ENCODE peak calls at places on chromosomes 2 and 18, in six cellular contexts. M is MM.1S, L is astrocyte, C is cardiac muscle cell, T is H9, F is AG10803. Y is an unnamed sample.

GRCh38 chr2:210630904-210631560 is 74.6 kb downstream of the CPS1 start:
- DNase-seq in C (no peak), T (no peak), L (no peak), F (no peak), M (no peak), Y (no peak)

GRCh38 chr2:98634406-98635092 is 26.2 kb downstream of the UNC50 start:
- DNase-seq in M (no peak), F (no peak), L (no peak), C (no peak), T (peak), Y (no peak)

GRCh38 chr2:239098288-239098970 is 250.5 kb downstream of the TWIST2 start:
- DNase-seq in T (no peak), L (no peak), M (no peak), C (no peak), F (peak), Y (no peak)

GRCh38 chr2:235909371-235909770 is 258.8 kb downstream of the GBX2 start:
- DNase-seq in T (no peak), L (no peak), C (no peak), F (no peak), M (no peak), Y (no peak)

GRCh38 chr2:204114294-204114693 is 177.7 kb downstream of the ICOS start:
- DNase-seq in F (no peak), M (no peak), C (peak), L (no peak), T (no peak), Y (no peak)

GRCh38 chr2:216535454-216535995 is 36.9 kb downstream of the RPL37A start:
- DNase-seq in C (peak), T (no peak), M (no peak), F (peak), L (peak), Y (no peak)

GRCh38 chr2:166361351-166362153 is 14.2 kb downstream of the SCN9A start:
- DNase-seq in F (peak), C (peak), M (peak), T (no peak), L (peak), Y (no peak)

GRCh38 chr2:81194581-81194980 is 890.0 kb upstream of the LRRTM1 start:
- DNase-seq in F (no peak), L (no peak), M (no peak), T (no peak), C (no peak), Y (no peak)

GRCh38 chr2:85737961-85738360 is 15.8 kb upstream of the ATOH8 start:
- DNase-seq in M (no peak), T (no peak), L (no peak), F (no peak), C (no peak), Y (no peak)

GRCh38 chr2:207239754-207240494 is 74.2 kb upstream of the KLF7 start:
- DNase-seq in F (peak), M (no peak), T (no peak), C (peak), L (peak), Y (no peak)

GRCh38 chr2:227370087-227370486 is 9.0 kb downstream of the TM4SF20 start:
- DNase-seq in F (no peak), M (no peak), C (peak), T (no peak), L (no peak), Y (no peak)

GRCh38 chr2:236934166-236934565 is 151.5 kb upstream of the COPS8 start:
- DNase-seq in L (no peak), T (no peak), C (no peak), M (no peak), F (no peak), Y (no peak)

GRCh38 chr18:47872426-47872825 is 58.0 kb downstream of the SMAD2 start:
- DNase-seq in M (no peak), L (no peak), C (no peak), T (no peak), F (no peak), Y (no peak)

GRCh38 chr2:238846503-238847431 is 1.1 kb upstream of the TWIST2 start:
- DNase-seq in C (peak), L (peak), T (peak), F (peak), M (no peak), Y (no peak)

GRCh38 chr18:76441668-76442412 is 53.2 kb downstream of the ZNF516 start:
- DNase-seq in C (no peak), T (no peak), F (no peak), L (no peak), M (no peak), Y (no peak)

GRCh38 chr2:63662028-63662804 is 73.5 kb downstream of the MDH1 start:
- DNase-seq in M (no peak), T (no peak), C (peak), F (no peak), L (peak), Y (no peak)

GRCh38 chr18:7492385-7492784 is 74.7 kb upstream of the PTPRM start:
- DNase-seq in C (no peak), L (no peak), F (no peak), T (no peak), M (no peak), Y (no peak)

GRCh38 chr2:134189009-134189717 is 64.7 kb upstream of the MGAT5 start:
- DNase-seq in T (no peak), M (no peak), L (peak), F (peak), C (peak), Y (no peak)

GRCh38 chr2:155080394-155080793 is 381.9 kb downstream of the KCNJ3 start:
- DNase-seq in L (no peak), M (no peak), C (no peak), T (no peak), F (no peak), Y (no peak)

GRCh38 chr2:6723865-6724571 is 141.7 kb downstream of the CMPK2 start:
- DNase-seq in M (no peak), T (no peak), F (no peak), C (no peak), L (no peak), Y (no peak)

GRCh38 chr2:196499686-196500085 is 139.8 kb upstream of the CCDC150 start:
- DNase-seq in M (no peak), T (no peak), F (no peak), C (no peak), L (no peak), Y (no peak)

GRCh38 chr2:133158024-133158423 is 410.2 kb downstream of the NCKAP5 start:
- DNase-seq in L (no peak), M (no peak), T (no peak), C (no peak), F (no peak), Y (no peak)

GRCh38 chr2:203873921-203874631 is 6.5 kb downstream of the CTLA4 start:
- DNase-seq in M (peak), L (no peak), F (no peak), C (no peak), T (no peak), Y (no peak)

GRCh38 chr2:170530284-170530745 is 184.8 kb upstream of the SP5 start:
- DNase-seq in T (peak), C (peak), M (no peak), L (peak), F (no peak), Y (no peak)

GRCh38 chr18:650428-650858 is 7.0 kb upstream of the TYMS start:
- DNase-seq in F (no peak), C (no peak), L (no peak), M (peak), T (no peak), Y (no peak)

GRCh38 chr2:97870396-97870843 is 125.3 kb downstream of the TMEM131 start:
- DNase-seq in T (no peak), L (peak), F (peak), M (peak), C (peak), Y (peak)

GRCh38 chr2:12506846-12507245 is 209.9 kb upstream of the TRIB2 start:
- DNase-seq in T (no peak), L (no peak), F (peak), M (no peak), C (no peak), Y (no peak)

GRCh38 chr2:38959464-38959863 is 69.8 kb downstream of the ARHGEF33 start:
- DNase-seq in C (no peak), T (no peak), M (no peak), L (no peak), F (no peak), Y (no peak)

GRCh38 chr2:75406138-75406537 is 154.6 kb downstream of the EVA1A start:
- DNase-seq in M (no peak), F (no peak), C (no peak), L (no peak), T (no peak), Y (no peak)

DNA sequence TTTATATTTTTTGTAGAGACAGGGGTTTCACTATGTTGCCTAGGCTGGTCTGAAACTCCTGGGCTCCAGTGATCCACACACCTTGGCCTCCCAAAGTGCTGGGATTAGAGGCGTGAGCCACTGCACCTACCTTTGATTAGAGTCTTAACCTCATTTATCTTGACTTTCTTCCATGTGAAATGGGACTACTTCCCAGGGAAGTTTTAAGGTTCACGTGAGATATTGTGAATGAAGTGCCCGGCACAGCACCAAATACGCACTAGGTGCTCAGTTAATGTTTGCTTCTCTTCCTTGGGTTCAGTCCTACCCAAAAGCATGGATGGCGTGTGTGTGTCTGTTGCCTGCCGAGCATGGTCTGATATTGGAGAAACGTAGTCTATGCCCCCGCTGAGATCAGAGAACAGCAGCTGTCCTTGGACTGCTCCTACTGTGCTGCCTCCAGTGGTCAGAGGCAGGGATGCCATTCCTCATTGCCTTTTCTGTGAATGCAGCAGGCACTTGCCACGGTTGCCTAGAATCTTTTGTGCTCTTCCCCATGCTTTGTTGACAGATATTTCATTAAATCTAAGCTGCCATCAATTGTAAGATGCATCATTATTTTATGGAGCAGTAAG is 12.3 kb upstream of the TFCP2L1 start:
- DNase-seq in F (peak), L (peak), C (peak), T (peak), M (no peak), Y (no peak)
- TF ChIP-seq CTCF in F (peak), L (peak), C (peak), T (peak), M (peak), Y (peak)

GRCh38 chr18:62808116-62808515 is 92.8 kb downstream of the PHLPP1 start:
- DNase-seq in F (no peak), L (no peak), C (no peak), M (no peak), T (no peak), Y (no peak)

GRCh38 chr18:62799977-62800376 is 84.6 kb downstream of the PHLPP1 start:
- DNase-seq in T (no peak), C (no peak), F (no peak), M (no peak), L (no peak), Y (no peak)

GRCh38 chr18:62807406-62807805 is 92.1 kb downstream of the PHLPP1 start:
- DNase-seq in F (no peak), C (no peak), T (no peak), M (no peak), L (no peak), Y (no peak)

GRCh38 chr18:62797329-62797728 is 82.0 kb downstream of the PHLPP1 start:
- DNase-seq in F (no peak), C (no peak), L (no peak), M (no peak), T (no peak), Y (no peak)

GRCh38 chr18:62802523-62802922 is 87.2 kb downstream of the PHLPP1 start:
- DNase-seq in C (peak), M (no peak), F (no peak), T (no peak), L (no peak), Y (no peak)
- TF ChIP-seq CTCF in C (peak), M (peak), F (no peak), T (peak), L (no peak), Y (peak)

DNA sequence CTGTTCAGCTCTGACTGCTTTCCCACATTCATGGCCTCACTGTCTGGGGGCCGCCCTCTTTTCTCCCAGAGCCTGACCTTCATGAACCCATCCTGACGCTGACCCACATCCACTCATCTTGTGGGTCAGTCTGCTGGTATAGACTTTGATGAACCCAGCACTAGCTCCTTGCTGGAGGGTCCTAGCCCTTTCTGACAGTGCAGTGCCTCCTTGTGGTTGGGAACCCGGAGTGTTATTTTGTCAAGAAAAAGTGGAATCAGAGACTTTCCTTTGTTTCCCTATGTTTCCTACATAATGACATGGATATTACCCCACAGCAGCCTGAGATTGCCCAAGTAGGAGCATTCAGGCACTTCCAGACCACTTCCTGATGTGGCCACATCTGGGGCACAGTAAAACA is 19.3 kb upstream of the OSR1 start:
- DNase-seq in T (no peak), L (no peak), C (no peak), M (no peak), F (no peak), Y (no peak)
- TF ChIP-seq CTCF in T (peak), L (no peak), C (no peak), M (no peak), F (no peak), Y (no peak)

GRCh38 chr18:65753520-65753919 is 2.7 kb downstream of the CDH7 start:
- DNase-seq in C (no peak), F (no peak), T (peak), M (peak), L (no peak), Y (no peak)
- TF ChIP-seq CTCF in C (no peak), F (no peak), T (peak), M (peak), L (peak), Y (peak)

DNA sequence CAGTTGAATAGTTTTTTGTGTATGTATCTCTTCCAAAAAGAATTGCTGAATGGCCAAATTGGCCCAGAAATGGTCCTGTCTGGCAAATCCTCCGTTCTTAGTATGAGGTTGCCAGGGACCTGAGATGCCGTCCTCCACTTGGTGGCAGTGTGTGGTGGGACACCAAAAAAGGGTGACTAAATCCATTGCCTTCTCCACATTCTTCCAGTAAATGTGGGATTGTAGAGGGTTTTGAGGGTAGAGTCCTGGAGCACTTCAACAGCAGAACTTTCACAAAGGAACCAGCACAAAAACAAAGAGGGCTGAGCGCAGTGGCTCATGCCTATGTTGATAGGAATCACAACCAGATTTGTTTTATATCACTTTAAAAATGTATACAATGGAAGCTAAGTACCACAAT is 199.9 kb downstream of the BCL2 start:
- DNase-seq in L (peak), M (no peak), T (peak), C (peak), F (peak), Y (no peak)
- TF ChIP-seq CTCF in L (peak), M (peak), T (peak), C (peak), F (peak), Y (peak)

DNA sequence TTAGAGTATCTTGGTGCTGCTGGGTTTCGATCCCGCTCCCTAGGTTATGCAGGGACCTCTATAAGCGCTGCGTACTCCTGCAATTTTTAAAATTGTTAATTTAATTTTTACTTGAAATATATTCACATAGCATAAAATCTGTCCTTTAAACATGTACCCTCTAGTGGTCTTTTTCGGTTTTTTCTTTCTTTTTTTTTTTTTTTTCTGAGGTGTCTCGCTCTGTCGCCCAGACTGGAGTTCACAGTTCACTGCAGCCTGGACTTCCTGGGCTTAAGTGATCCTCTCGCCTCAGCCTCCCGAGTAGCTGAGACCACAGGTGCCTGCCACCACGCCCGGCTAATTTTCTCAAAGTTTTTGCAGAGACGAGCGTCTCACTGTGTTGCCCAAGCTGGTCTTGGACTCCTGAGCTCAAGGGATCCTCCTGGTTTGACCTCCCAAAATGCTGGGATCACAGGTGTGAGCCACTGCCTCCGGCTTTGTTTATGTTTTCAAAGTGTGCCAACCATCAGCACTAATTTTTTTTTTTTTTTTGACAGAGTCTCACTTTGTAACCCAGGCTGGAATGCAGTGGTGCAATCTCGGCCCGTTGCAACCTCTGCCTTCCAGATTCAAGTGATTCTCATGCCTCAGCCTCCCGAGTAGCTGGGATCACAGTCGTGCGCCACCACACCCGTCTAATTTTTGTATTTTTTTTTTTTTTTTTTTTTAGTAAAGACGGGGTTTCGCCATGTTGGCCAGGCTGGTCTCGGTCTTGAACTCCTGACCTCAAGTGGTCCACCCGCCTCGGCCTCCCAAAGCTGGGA is 585 bp upstream of the MOB1A start:
- DNase-seq in M (no peak), T (no peak), F (peak), C (peak), L (no peak), Y (no peak)
- TF ChIP-seq CTCF in M (peak), T (peak), F (peak), C (peak), L (no peak), Y (no peak)

DNA sequence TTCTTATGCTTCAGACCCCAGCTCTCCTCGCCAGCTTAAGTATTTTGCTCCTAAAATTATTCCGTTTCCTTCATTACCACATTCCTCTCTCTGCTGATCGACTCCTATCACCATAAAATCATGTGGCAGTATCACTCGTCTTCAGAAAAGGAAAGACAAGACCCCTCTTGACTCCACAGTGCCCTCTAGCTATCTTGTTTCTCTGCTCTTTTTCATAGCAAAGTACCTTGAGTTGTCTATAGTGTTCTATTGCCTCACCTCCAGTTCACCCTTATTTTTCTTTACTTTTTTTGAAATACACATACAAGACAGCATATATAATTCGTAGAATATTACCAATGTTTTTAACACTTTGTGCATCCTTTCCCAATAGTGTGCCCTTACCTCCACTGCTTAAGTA is 273.2 kb upstream of the SIX3 start:
- DNase-seq in C (no peak), M (no peak), F (no peak), L (no peak), T (no peak), Y (peak)
- TF ChIP-seq CTCF in C (peak), M (peak), F (peak), L (no peak), T (peak), Y (peak)

DNA sequence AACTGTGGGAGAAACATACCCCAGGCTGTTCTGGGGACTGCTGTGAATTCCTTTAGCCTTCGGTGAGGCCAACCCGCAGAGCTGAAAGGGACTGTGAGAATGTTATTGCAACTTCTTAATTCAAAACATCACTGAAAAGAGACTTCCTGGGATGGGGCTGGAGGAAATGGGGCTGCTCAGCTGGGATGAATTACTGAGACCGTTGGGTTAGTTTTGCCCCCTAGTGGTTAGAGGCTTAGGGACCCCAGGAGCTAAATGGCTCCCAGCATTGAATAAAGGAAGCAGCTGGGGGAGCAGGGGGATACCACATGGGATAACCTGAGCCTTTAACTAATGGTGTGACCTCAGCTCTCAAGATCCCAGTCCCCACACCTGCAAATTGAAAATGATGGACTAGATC is 941.1 kb upstream of the FANCL start:
- DNase-seq in T (peak), L (no peak), F (peak), M (no peak), C (no peak), Y (no peak)
- TF ChIP-seq CTCF in T (peak), L (peak), F (peak), M (peak), C (peak), Y (no peak)

GRCh38 chr2:233862261-233862768 is 5.9 kb downstream of the MSL3B start:
- DNase-seq in L (no peak), F (no peak), C (no peak), M (no peak), T (no peak), Y (no peak)
- TF ChIP-seq CTCF in L (no peak), F (no peak), C (no peak), M (no peak), T (no peak), Y (no peak)

Y was measured in GM10248.